ENCODE peak calls at places on chromosomes 6 and 20, in eight cellular contexts. W is nephron progenitor cell, B is fibroblast of the aortic adventitia, N is foreskin fibroblast, Z is Calu3, R is HFFc6, J is neural crest cell, U is GM20000. H is an unnamed sample.

GRCh38 chr6:110542311-110543024 is 66.1 kb upstream of the SLC22A16 start:
- DNase-seq in W (no peak), B (peak; percentile 28), N (peak; percentile 67), Z (no peak), R (peak; percentile 14), J (no peak), U (no peak), H (no peak)

GRCh38 chr20:51412333-51412761 is 130.2 kb downstream of the NFATC2 start:
- DNase-seq in W (no peak), B (peak; percentile 37), N (peak; percentile 64), Z (no peak), R (no peak), J (no peak), U (no peak), H (peak; percentile 12)

GRCh38 chr6:43635387-43636311 is at the start of gene MAD2L1BP:
- DNase-seq in W (peak; percentile 74), B (peak; percentile 60), N (peak; percentile 90), Z (peak; percentile 90), R (peak; percentile 46), J (peak; percentile 78), U (peak; percentile 79), H (no peak)

GRCh38 chr6:151109361-151109760 is 130.4 kb upstream of the AKAP12 start:
- DNase-seq in W (no peak), B (no peak), N (no peak), Z (no peak), R (no peak), J (no peak), U (no peak), H (no peak)

GRCh38 chr6:161101517-161101916 is 109.9 kb downstream of the MAP3K4 start:
- DNase-seq in W (peak; percentile 11), B (no peak), N (peak; percentile 8), Z (no peak), R (no peak), J (no peak), U (no peak), H (no peak)

GRCh38 chr6:105432797-105433196 is 29.9 kb upstream of the PREP start:
- DNase-seq in W (no peak), B (peak; percentile 94), N (peak; percentile 86), Z (peak; percentile 6), R (peak; percentile 83), J (no peak), U (no peak), H (no peak)

GRCh38 chr6:13079096-13079758 is 249.1 kb downstream of the TBC1D7 start:
- DNase-seq in W (no peak), B (no peak), N (peak; percentile 20), Z (no peak), R (no peak), J (no peak), U (no peak), H (no peak)

GRCh38 chr20:2804921-2805681 is 4.7 kb upstream of the CPXM1 start:
- DNase-seq in W (peak; percentile 53), B (peak; percentile 19), N (no peak), Z (no peak), R (no peak), J (no peak), U (no peak), H (no peak)

GRCh38 chr6:15870354-15871043 is 207.7 kb upstream of the DTNBP1 start:
- DNase-seq in W (no peak), B (peak; percentile 34), N (peak; percentile 68), Z (no peak), R (no peak), J (no peak), U (no peak), H (no peak)

GRCh38 chr6:159094444-159095252 is 49.9 kb upstream of the TAGAP start:
- DNase-seq in W (no peak), B (no peak), N (no peak), Z (no peak), R (no peak), J (no peak), U (peak; percentile 66), H (no peak)

GRCh38 chr6:155787168-155787567 is 331.5 kb upstream of the NOX3 start:
- DNase-seq in W (no peak), B (no peak), N (no peak), Z (no peak), R (no peak), J (no peak), U (no peak), H (no peak)

GRCh38 chr6:160041608-160042007 is 72.7 kb downstream of the IGF2R start:
- DNase-seq in W (no peak), B (peak; percentile 94), N (peak; percentile 86), Z (peak; percentile 41), R (peak; percentile 29), J (no peak), U (no peak), H (peak; percentile 66)

GRCh38 chr6:81171991-81172740 is 580.3 kb downstream of the TENT5A start:
- DNase-seq in W (no peak), B (peak; percentile 83), N (peak; percentile 79), Z (peak; percentile 66), R (peak; percentile 49), J (no peak), U (no peak), H (peak; percentile 7)

GRCh38 chr6:37221585-37222124 is 35.9 kb upstream of the TBC1D22B start:
- DNase-seq in W (no peak), B (no peak), N (no peak), Z (no peak), R (no peak), J (no peak), U (no peak), H (no peak)

GRCh38 chr20:52076164-52076563 is 115.4 kb downstream of the ZFP64 start:
- DNase-seq in W (no peak), B (peak; percentile 20), N (no peak), Z (no peak), R (no peak), J (no peak), U (no peak), H (no peak)

GRCh38 chr20:18263723-18264122 is 24.6 kb upstream of the ZNF133 start:
- DNase-seq in W (no peak), B (peak; percentile 21), N (no peak), Z (peak; percentile 59), R (no peak), J (no peak), U (no peak), H (no peak)
- TF ChIP-seq CTCF in W (no peak), B (no peak), N (no peak), Z (no peak), R (no peak), J (no peak), U (no peak), H (no peak)

DNA sequence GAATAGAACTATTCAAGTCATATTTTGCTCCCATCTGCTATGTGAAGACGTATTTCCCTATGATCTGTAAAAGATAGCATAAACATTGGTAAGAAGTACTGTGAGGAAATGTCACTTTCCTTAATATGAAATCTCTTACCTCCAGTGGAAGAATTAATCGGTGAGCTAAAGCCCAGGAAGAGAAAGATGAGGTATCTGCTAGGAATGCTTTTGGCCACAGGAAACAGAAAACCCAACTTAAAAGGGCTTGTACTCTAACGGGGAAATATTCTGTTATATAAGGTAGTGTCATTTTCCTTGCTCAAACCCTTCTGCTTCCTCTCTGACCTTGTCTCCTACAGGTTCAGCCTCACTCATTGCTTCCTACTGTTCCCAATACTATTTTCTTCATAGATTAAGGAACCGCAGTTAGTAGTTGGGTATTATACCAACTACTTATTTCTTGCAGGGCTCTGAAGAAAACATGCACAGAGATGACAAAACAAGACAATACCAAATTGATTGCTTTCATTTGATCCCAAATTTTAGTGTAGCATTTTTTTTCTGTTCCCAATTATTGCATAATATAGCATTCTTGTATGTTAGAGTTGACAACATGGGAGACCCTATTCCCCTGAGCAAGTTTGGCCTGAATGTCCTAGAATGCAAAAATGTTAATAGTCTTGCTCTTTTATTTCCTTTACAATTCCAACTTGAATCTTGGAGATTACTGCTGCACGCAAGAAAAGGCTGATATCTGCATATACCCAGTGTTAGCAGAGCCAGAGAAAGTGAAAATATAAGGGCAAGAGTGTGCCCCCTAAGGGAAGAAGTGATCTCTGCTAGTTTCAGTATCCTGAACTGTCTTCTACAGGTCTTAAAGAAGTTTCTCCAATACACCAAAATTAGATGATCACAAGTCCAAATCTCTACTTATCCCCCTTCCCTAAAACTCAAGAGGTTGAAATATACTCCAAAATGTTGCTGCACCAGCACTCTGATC is 65.3 kb downstream of the AFG1L start:
- DNase-seq in W (no peak), B (no peak), N (peak; percentile 43), Z (no peak), R (no peak), J (no peak), U (no peak), H (no peak)
- TF ChIP-seq CTCF in W (no peak), B (no peak), N (peak; percentile 11), Z (no peak), R (peak; percentile 28), J (no peak), U (no peak), H (no peak)

GRCh38 chr6:149445095-149445466 is 39.7 kb downstream of the ZC3H12D start:
- DNase-seq in W (no peak), B (no peak), N (no peak), Z (no peak), R (no peak), J (no peak), U (no peak), H (no peak)

GRCh38 chr6:149445573-149445972 is 39.2 kb downstream of the ZC3H12D start:
- DNase-seq in W (no peak), B (no peak), N (no peak), Z (no peak), R (no peak), J (no peak), U (no peak), H (no peak)

GRCh38 chr6:149449054-149449453 is 35.8 kb downstream of the ZC3H12D start:
- DNase-seq in W (no peak), B (no peak), N (no peak), Z (no peak), R (no peak), J (no peak), U (no peak), H (no peak)

GRCh38 chr6:149449831-149450678 is 34.8 kb downstream of the ZC3H12D start:
- DNase-seq in W (no peak), B (no peak), N (no peak), Z (no peak), R (no peak), J (no peak), U (no peak), H (no peak)

GRCh38 chr6:149446791-149447376 is 37.9 kb downstream of the ZC3H12D start:
- DNase-seq in W (no peak), B (no peak), N (no peak), Z (no peak), R (no peak), J (no peak), U (no peak), H (no peak)
- TF ChIP-seq CTCF in W (no peak), B (no peak), N (no peak), Z (no peak), R (no peak), J (peak; percentile 15), U (no peak), H (no peak)

DNA sequence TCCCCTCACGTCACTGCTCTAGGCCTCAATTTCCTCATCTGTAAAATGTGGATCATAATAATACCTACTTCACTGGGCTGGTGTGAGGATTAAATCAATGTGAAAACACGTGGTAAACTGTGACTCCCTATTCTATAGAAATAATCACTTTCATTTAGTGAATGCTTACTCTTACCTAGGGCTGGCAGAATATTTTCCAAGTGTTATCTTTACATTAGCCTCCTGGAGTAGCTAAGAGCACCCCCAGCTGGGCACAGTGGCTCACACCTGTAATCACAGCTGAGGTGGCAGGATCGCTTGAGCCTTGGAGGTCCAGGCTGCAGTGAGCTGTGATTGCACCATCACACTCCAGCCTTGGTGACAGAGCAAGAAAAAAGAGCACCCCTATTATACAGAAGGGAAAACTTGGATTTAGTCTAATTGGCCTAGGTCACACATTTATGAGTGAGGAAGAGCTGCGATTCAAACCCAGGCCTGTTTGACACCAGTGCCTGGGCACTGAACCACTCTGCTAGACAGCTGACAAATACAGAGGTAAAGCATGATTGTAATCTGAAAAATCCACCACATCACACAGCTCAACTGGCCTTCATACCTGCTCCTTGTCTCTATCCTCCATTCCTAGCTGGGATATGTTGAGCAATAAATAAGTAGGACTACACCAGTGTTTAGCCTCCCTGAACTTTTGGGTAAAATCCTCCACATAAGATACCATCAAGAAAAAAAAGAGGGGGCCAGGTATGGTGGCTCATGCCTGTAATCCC is 1.4 kb upstream of the SNTA1 start:
- DNase-seq in W (no peak), B (no peak), N (peak; percentile 41), Z (peak; percentile 61), R (no peak), J (no peak), U (no peak), H (no peak)
- TF ChIP-seq CTCF in W (no peak), B (peak; percentile 24), N (no peak), Z (peak; percentile 15), R (peak; percentile 54), J (no peak), U (peak; percentile 29), H (peak; percentile 7)